ENCODE peak calls at places on chromosomes 13 and 19, in ten cellular contexts. Y, M, C, Z, Q, E, T, G, K and F are unnamed samples.

GRCh38 chr19:14678199-14678598 is 3.6 kb upstream of the ADGRE3 start:
- DNase-seq in Y (no peak), M (no peak), C (no peak), Z (no peak), Q (no peak), E (no peak), T (no peak), G (no peak), K (no peak), F (no peak)

GRCh38 chr19:18292460-18292809 is 11.0 kb upstream of the JUND start:
- DNase-seq in Y (no peak), M (no peak), C (no peak), Z (no peak), Q (no peak), E (no peak), T (no peak), G (no peak), K (no peak), F (no peak)

GRCh38 chr19:4174212-4174894 is 8.0 kb downstream of the SIRT6 start:
- DNase-seq in Y (no peak), M (no peak), C (no peak), Z (no peak), Q (peak; percentile 78), E (no peak), T (no peak), G (no peak), K (no peak), F (no peak)

GRCh38 chr19:38796154-38796553 is 7.2 kb downstream of the LGALS7B start:
- DNase-seq in Y (no peak), M (no peak), C (no peak), Z (no peak), Q (no peak), E (no peak), T (no peak), G (no peak), K (no peak), F (no peak)

GRCh38 chr13:111117961-111118360 is 2.9 kb downstream of the ARHGEF7 start:
- DNase-seq in Y (no peak), M (no peak), C (no peak), Z (no peak), Q (no peak), E (no peak), T (no peak), G (no peak), K (no peak), F (no peak)

GRCh38 chr13:23828866-23829265 is 60.3 kb downstream of the MIPEP start:
- DNase-seq in Y (no peak), M (no peak), C (no peak), Z (no peak), Q (no peak), E (no peak), T (no peak), G (peak; percentile 47), K (peak; percentile 76), F (no peak)

GRCh38 chr19:41997121-41997850 is 3.3 kb upstream of the ATP1A3 start:
- DNase-seq in Y (no peak), M (no peak), C (peak; percentile 18), Z (no peak), Q (peak; percentile 53), E (no peak), T (peak; percentile 69), G (peak; percentile 40), K (peak; percentile 10), F (peak; percentile 37)

GRCh38 chr13:23701646-23702045 is 131.4 kb downstream of the TNFRSF19 start:
- DNase-seq in Y (no peak), M (no peak), C (no peak), Z (no peak), Q (peak; percentile 78), E (no peak), T (no peak), G (no peak), K (peak; percentile 83), F (no peak)

GRCh38 chr19:5395541-5395940 is 54.9 kb upstream of the PTPRS start:
- DNase-seq in Y (no peak), M (no peak), C (no peak), Z (no peak), Q (no peak), E (no peak), T (no peak), G (no peak), K (no peak), F (no peak)

GRCh38 chr13:31908696-31909386 is 122.7 kb upstream of the FRY start:
- DNase-seq in Y (no peak), M (peak; percentile 8), C (no peak), Z (no peak), Q (no peak), E (no peak), T (no peak), G (no peak), K (no peak), F (no peak)

GRCh38 chr13:109381546-109382180 is 404.7 kb downstream of the IRS2 start:
- DNase-seq in Y (no peak), M (no peak), C (no peak), Z (no peak), Q (no peak), E (no peak), T (no peak), G (peak; percentile 80), K (peak; percentile 88), F (no peak)

GRCh38 chr19:575527-576506 is 3.4 kb downstream of the BSG start:
- DNase-seq in Y (no peak), M (no peak), C (peak; percentile 44), Z (no peak), Q (no peak), E (no peak), T (no peak), G (peak; percentile 67), K (peak; percentile 44), F (no peak)

GRCh38 chr19:39818626-39819097 is 15.3 kb downstream of the DYRK1B start:
- DNase-seq in Y (no peak), M (no peak), C (no peak), Z (no peak), Q (no peak), E (no peak), T (no peak), G (no peak), K (no peak), F (no peak)

GRCh38 chr13:49560270-49561063 is 24.9 kb downstream of the RCBTB1 start:
- DNase-seq in Y (no peak), M (no peak), C (no peak), Z (no peak), Q (no peak), E (no peak), T (no peak), G (no peak), K (no peak), F (no peak)

GRCh38 chr19:40524655-40525054 is 52.0 kb upstream of the SHKBP1 start:
- DNase-seq in Y (no peak), M (no peak), C (no peak), Z (no peak), Q (no peak), E (no peak), T (no peak), G (no peak), K (no peak), F (no peak)

GRCh38 chr19:39188960-39189359 is 7.8 kb upstream of the NCCRP1 start:
- DNase-seq in Y (no peak), M (no peak), C (no peak), Z (no peak), Q (no peak), E (no peak), T (no peak), G (no peak), K (no peak), F (no peak)

GRCh38 chr19:49664171-49665070 is 1.2 kb downstream of the IRF3 start:
- DNase-seq in Y (peak; percentile 90), M (peak; percentile 83), C (peak; percentile 92), Z (peak; percentile 93), Q (peak; percentile 96), E (peak; percentile 52), T (peak; percentile 83), G (peak; percentile 82), K (peak; percentile 42), F (peak; percentile 74)

GRCh38 chr13:113653264-113654174 is 4.5 kb downstream of the ATP4B start:
- DNase-seq in Y (no peak), M (peak; percentile 70), C (no peak), Z (no peak), Q (peak; percentile 45), E (no peak), T (no peak), G (no peak), K (no peak), F (no peak)

GRCh38 chr19:50173144-50173543 is 10.1 kb upstream of the IZUMO2 start:
- DNase-seq in Y (no peak), M (no peak), C (no peak), Z (no peak), Q (peak; percentile 76), E (no peak), T (no peak), G (peak; percentile 31), K (no peak), F (no peak)

GRCh38 chr19:42176649-42176989 is 40.9 kb downstream of the DEDD2 start:
- DNase-seq in Y (no peak), M (peak; percentile 96), C (no peak), Z (no peak), Q (no peak), E (no peak), T (peak; percentile 31), G (no peak), K (peak; percentile 8), F (no peak)

GRCh38 chr13:48859168-48860105 is 116.3 kb upstream of the FNDC3A start:
- DNase-seq in Y (no peak), M (peak; percentile 20), C (no peak), Z (no peak), Q (no peak), E (no peak), T (no peak), G (no peak), K (no peak), F (no peak)

GRCh38 chr13:79995334-79995733 is 345.6 kb downstream of the SPRY2 start:
- DNase-seq in Y (no peak), M (no peak), C (peak; percentile 32), Z (no peak), Q (no peak), E (no peak), T (no peak), G (peak; percentile 82), K (peak; percentile 93), F (no peak)

GRCh38 chr19:30065680-30066606 is 123.9 kb downstream of the URI1 start:
- DNase-seq in Y (no peak), M (no peak), C (peak; percentile 21), Z (no peak), Q (no peak), E (no peak), T (no peak), G (no peak), K (no peak), F (no peak)

GRCh38 chr19:40465025-40465780 is at the start of gene BLVRB:
- DNase-seq in Y (no peak), M (no peak), C (no peak), Z (no peak), Q (no peak), E (no peak), T (no peak), G (peak; percentile 66), K (peak; percentile 82), F (no peak)

GRCh38 chr19:55253842-55254624 is 4.8 kb downstream of the PPP6R1 start:
- DNase-seq in Y (peak; percentile 54), M (peak; percentile 74), C (no peak), Z (peak; percentile 41), Q (peak; percentile 78), E (no peak), T (no peak), G (no peak), K (no peak), F (peak; percentile 93)

GRCh38 chr13:113863511-113864302 is at the start of gene GAS6:
- DNase-seq in Y (no peak), M (no peak), C (no peak), Z (no peak), Q (peak; percentile 77), E (no peak), T (peak; percentile 51), G (peak; percentile 54), K (no peak), F (no peak)

GRCh38 chr13:30222253-30222652 is 85.1 kb downstream of the KATNAL1 start:
- DNase-seq in Y (no peak), M (no peak), C (no peak), Z (no peak), Q (no peak), E (no peak), T (no peak), G (no peak), K (no peak), F (no peak)

GRCh38 chr13:93640452-93640851 is 413.8 kb downstream of the GPC6 start:
- DNase-seq in Y (no peak), M (no peak), C (no peak), Z (no peak), Q (no peak), E (no peak), T (no peak), G (no peak), K (no peak), F (no peak)